ENCODE peak calls at places on chromosomes 6 and 20, in seven cellular contexts. S is fibroblast of lung, Q is brain microvascular endothelial cell, D is fibroblast of mammary gland, B is body of pancreas, K is endothelial cell of umbilical vein, U is AG10803. A is an unnamed sample.

GRCh38 chr20:54772931-54773642 is 297.7 kb downstream of the DOK5 start:
- DNase-seq in S (no peak), Q (no peak), D (no peak), B (no peak), K (no peak), U (no peak), A (no peak)

GRCh38 chr6:3616565-3617176 is 134.8 kb downstream of the PXDC1 start:
- DNase-seq in S (no peak), Q (no peak), D (no peak), B (no peak), K (no peak), U (no peak), A (no peak)

GRCh38 chr20:4086771-4087677 is 71.7 kb upstream of the RNF24 start:
- DNase-seq in S (no peak), Q (no peak), D (no peak), B (no peak), K (no peak), U (no peak), A (no peak)

GRCh38 chr6:158697798-158698197 is 47.9 kb downstream of the SYTL3 start:
- DNase-seq in S (peak; percentile 90), Q (no peak), D (peak; percentile 50), B (no peak), K (no peak), U (peak; percentile 80), A (no peak)

GRCh38 chr20:59468831-59469230 is 135.5 kb upstream of the PHACTR3 start:
- DNase-seq in S (no peak), Q (no peak), D (no peak), B (no peak), K (no peak), U (no peak), A (no peak)

GRCh38 chr20:4300921-4301320 is 285.6 kb upstream of the RNF24 start:
- DNase-seq in S (no peak), Q (no peak), D (no peak), B (no peak), K (no peak), U (no peak), A (no peak)

GRCh38 chr20:10540636-10541493 is 105.8 kb downstream of the SLX4IP start:
- DNase-seq in S (peak; percentile 92), Q (peak; percentile 89), D (peak; percentile 93), B (no peak), K (peak; percentile 88), U (peak; percentile 77), A (peak; percentile 50)

GRCh38 chr20:59583428-59584277 is 20.7 kb upstream of the PHACTR3 start:
- DNase-seq in S (no peak), Q (no peak), D (peak; percentile 15), B (peak; percentile 19), K (no peak), U (peak; percentile 75), A (no peak)

GRCh38 chr20:47681977-47682812 is 103.1 kb downstream of the SULF2 start:
- DNase-seq in S (no peak), Q (no peak), D (peak; percentile 29), B (no peak), K (peak; percentile 54), U (peak; percentile 65), A (peak; percentile 40)

GRCh38 chr6:141451176-141451507 is 681.6 kb upstream of the GJE1 start:
- DNase-seq in S (no peak), Q (no peak), D (no peak), B (no peak), K (no peak), U (no peak), A (no peak)

GRCh38 chr6:41505084-41506049 is 40.8 kb upstream of the FOXP4 start:
- DNase-seq in S (peak; percentile 91), Q (peak; percentile 39), D (peak; percentile 69), B (peak; percentile 54), K (peak; percentile 58), U (peak; percentile 90), A (peak; percentile 44)

GRCh38 chr20:57449398-57450354 is 58.5 kb downstream of the RBM38 start:
- DNase-seq in S (no peak), Q (no peak), D (no peak), B (no peak), K (no peak), U (no peak), A (no peak)

GRCh38 chr6:133350928-133351327 is 109.8 kb downstream of the EYA4 start:
- DNase-seq in S (no peak), Q (no peak), D (no peak), B (no peak), K (no peak), U (no peak), A (no peak)

GRCh38 chr6:151620179-151620578 is 126.4 kb downstream of the CCDC170 start:
- DNase-seq in S (no peak), Q (no peak), D (no peak), B (no peak), K (no peak), U (no peak), A (no peak)

GRCh38 chr20:32160341-32160740 is 47.2 kb downstream of the PLAGL2 start:
- DNase-seq in S (no peak), Q (no peak), D (no peak), B (no peak), K (no peak), U (no peak), A (no peak)

GRCh38 chr20:35991142-35991771 is 22.9 kb downstream of the CNBD2 start:
- DNase-seq in S (peak; percentile 21), Q (peak; percentile 38), D (peak; percentile 32), B (peak; percentile 43), K (peak; percentile 50), U (peak; percentile 21), A (no peak)

GRCh38 chr20:34886122-34886521 is 9.7 kb downstream of the ACSS2 start:
- DNase-seq in S (no peak), Q (no peak), D (no peak), B (no peak), K (no peak), U (no peak), A (no peak)

GRCh38 chr6:121441477-121441876 is 6.0 kb downstream of the GJA1 start:
- DNase-seq in S (no peak), Q (no peak), D (no peak), B (no peak), K (peak; percentile 42), U (no peak), A (no peak)

GRCh38 chr20:63567382-63568169 is 6.5 kb downstream of the HELZ2 start:
- DNase-seq in S (no peak), Q (peak; percentile 20), D (no peak), B (no peak), K (no peak), U (no peak), A (no peak)

GRCh38 chr6:66897576-66897975 is 1190.5 kb upstream of the EYS start:
- DNase-seq in S (peak; percentile 60), Q (no peak), D (peak; percentile 58), B (no peak), K (no peak), U (peak; percentile 38), A (no peak)

GRCh38 chr6:35507221-35507620 is 5.5 kb downstream of the TULP1 start:
- DNase-seq in S (no peak), Q (no peak), D (no peak), B (no peak), K (no peak), U (no peak), A (no peak)
- H3K4me3 ChIP-seq in S (no peak overlapping the region), Q (no peak overlapping the region), D (no peak overlapping the region), B (no peak overlapping the region), K (no peak overlapping the region), U (no peak overlapping the region), A (no peak overlapping the region)

DNA sequence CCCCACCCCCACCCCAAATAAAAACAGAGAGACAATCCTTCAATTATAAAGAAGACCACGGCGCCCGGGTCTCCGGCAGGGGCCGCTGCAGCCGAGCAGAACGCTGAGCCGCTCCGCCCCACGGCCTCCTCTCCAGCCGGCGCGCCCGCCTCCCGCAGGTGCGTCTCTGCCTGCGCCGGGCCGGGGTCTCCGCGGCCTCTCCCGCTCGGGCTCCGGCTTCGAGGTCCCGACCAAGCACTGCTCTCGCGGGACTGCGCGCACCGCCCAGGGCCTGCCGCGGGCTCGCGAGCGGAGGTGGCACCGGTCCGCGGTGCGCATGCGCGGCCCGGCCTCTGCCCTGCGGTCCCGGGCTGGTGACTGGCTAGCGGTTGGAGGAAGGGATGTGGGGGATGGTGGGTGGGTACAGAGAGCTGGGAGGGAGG is 241 bp upstream of the SIRT5 start:
- DNase-seq in S (peak; percentile 86), Q (peak; percentile 78), D (peak; percentile 86), B (peak; percentile 91), K (peak; percentile 96), U (peak; percentile 86), A (peak; percentile 41)
- TF ChIP-seq CTCF in S (peak; percentile 28), Q (peak; percentile 53), D (peak; percentile 32), B (peak; percentile 71), K (no peak), U (peak; percentile 43), A (peak; percentile 47)

GRCh38 chr6:16080204-16080603 is 48.7 kb upstream of the MYLIP start:
- DNase-seq in S (no peak), Q (no peak), D (no peak), B (no peak), K (no peak), U (no peak), A (no peak)
- H3K4me3 ChIP-seq in S (no peak overlapping the region), Q (no peak overlapping the region), D (no peak overlapping the region), B (no peak overlapping the region), K (no peak overlapping the region), U (no peak overlapping the region), A (no peak overlapping the region)

DNA sequence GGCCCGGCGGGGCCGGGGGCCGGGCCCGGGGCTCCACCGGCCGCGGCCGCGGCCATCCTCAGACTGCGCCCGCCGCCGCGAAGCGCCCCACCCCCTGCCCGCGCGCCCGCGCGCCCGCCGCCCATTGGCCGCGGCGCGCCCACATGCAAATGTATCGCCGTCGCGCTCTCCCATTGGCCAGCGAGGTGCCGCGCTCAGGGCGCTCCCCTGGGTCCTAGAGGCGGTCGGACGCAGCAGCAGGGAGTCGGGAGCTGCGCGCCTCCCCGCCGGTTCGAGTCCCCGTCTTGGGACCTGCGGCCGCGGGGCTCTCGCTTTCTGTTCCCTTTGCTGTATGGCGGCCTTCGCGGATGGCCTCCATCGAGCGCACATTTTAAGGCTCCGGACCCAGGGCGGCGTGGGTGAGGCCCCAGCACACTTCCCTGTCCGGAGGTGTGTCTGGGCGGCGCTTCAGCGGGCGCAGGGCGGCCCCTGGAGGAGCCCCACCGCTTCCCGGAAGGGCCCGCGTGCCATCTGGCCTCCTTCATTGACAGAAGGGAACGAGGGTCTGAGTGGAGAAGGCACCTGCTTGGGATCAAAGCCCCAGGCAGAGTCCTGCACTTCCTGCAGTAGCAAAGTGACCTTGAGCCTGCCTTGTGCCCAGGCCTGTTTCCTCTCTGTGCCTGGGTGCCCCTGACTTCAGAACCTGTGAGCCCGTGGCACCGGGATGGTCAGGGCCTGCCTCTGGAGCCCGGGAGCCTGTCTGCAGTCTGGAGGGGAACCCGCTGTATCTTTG is at the start of gene CABLES2:
- DNase-seq in S (peak; percentile 94), Q (peak; percentile 88), D (peak; percentile 90), B (peak; percentile 93), K (peak; percentile 89), U (peak; percentile 93), A (peak; percentile 67)
- TF ChIP-seq CTCF in S (no peak), Q (no peak), D (no peak), B (peak; percentile 47), K (no peak), U (no peak), A (no peak)

DNA sequence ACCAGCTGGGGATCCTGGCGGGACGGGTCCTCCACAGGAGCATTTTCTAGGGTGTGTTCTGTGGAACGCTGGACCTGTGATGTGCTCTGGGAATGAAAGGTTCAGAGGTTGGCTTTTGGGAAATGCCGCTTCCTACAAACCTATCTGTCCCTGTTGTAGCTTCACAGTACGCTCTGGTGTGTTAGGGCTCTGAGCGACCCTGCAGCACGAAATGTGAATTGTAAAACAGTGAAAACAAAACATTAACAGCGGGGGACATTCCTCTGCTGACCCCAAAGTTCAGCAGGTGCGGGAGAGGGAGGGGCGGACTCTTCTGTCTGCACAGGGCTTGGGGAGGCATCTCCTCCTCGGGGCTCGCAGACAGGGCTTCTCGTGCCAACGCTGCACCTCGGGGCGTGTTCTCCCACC is 155.9 kb downstream of the NRN1 start:
- DNase-seq in S (no peak), Q (no peak), D (no peak), B (no peak), K (no peak), U (no peak), A (no peak)
- H3K4me3 ChIP-seq in S (no peak overlapping the region), Q (peak overlapping the region; percentile 47), D (peak overlapping the region; percentile 12), B (no peak overlapping the region), K (no peak overlapping the region), U (no peak overlapping the region), A (no peak overlapping the region)

A was measured in AG09309.